ENCODE peak calls at places on chromosomes 13 and 19, in five cellular contexts. Y is PC-9, O is kidney epithelial cell, D is astrocyte of the spinal cord, K is adrenal gland. Q is an unnamed sample.

GRCh38 chr19:42242071-42242511 is 311 bp downstream of the GSK3A start:
- DNase-seq in O (no peak), D (no peak), Y (no peak), K (no peak), Q (no peak)

GRCh38 chr19:29668746-29669609 is 3.7 kb downstream of the PLEKHF1 start:
- DNase-seq in Y (no peak), K (no peak), O (no peak), D (no peak), Q (no peak)

GRCh38 chr19:45150731-45151725 is 9.8 kb downstream of the NKPD1 start:
- DNase-seq in D (no peak), K (no peak), O (no peak), Y (peak), Q (no peak)

GRCh38 chr19:57748029-57748428 is 1.4 kb downstream of the ZNF776 start:
- DNase-seq in O (no peak), D (no peak), K (no peak), Y (no peak), Q (no peak)

GRCh38 chr13:100530645-100531044 is 57.9 kb downstream of the GGACT start:
- DNase-seq in D (no peak), Y (no peak), O (no peak), K (no peak), Q (no peak)

GRCh38 chr13:101915333-101915732 is 462.9 kb downstream of the ITGBL1 start:
- DNase-seq in Y (peak), O (no peak), K (no peak), D (no peak), Q (no peak)

GRCh38 chr13:97798171-97798821 is 155.2 kb upstream of the IPO5 start:
- DNase-seq in D (no peak), K (no peak), Y (peak), O (no peak), Q (no peak)

GRCh38 chr13:101080616-101081015 is 335.7 kb downstream of the NALCN start:
- DNase-seq in O (no peak), K (no peak), Y (no peak), D (no peak), Q (no peak)

GRCh38 chr13:23531446-23531845 is 38.8 kb upstream of the TNFRSF19 start:
- DNase-seq in Y (no peak), D (no peak), O (no peak), K (no peak), Q (no peak)

GRCh38 chr13:20090349-20090748 is 70.5 kb downstream of the GJA3 start:
- DNase-seq in D (no peak), K (no peak), O (no peak), Y (no peak), Q (no peak)

GRCh38 chr13:81987159-81987558 is 1646.2 kb upstream of the SPRY2 start:
- DNase-seq in Y (no peak), K (no peak), D (no peak), O (no peak), Q (no peak)

GRCh38 chr19:8988204-8988603 is 22.0 kb downstream of the MUC16 start:
- DNase-seq in D (no peak), O (no peak), K (no peak), Y (peak), Q (no peak)

GRCh38 chr13:59337070-59337469 is 826.7 kb downstream of the DIAPH3 start:
- DNase-seq in Y (no peak), D (no peak), O (no peak), K (no peak), Q (no peak)

GRCh38 chr13:51769455-51770127 is 34.4 kb downstream of the DHRS12 start:
- DNase-seq in K (no peak), Y (no peak), O (no peak), D (no peak), Q (no peak)

GRCh38 chr19:41997121-41997850 is 3.3 kb upstream of the ATP1A3 start:
- DNase-seq in K (peak), Y (no peak), O (no peak), D (peak), Q (peak)

GRCh38 chr19:17184381-17184841 is 30.7 kb upstream of the USE1 start:
- DNase-seq in D (no peak), K (no peak), O (no peak), Y (no peak), Q (no peak)

GRCh38 chr13:106882222-106882621 is 314.3 kb upstream of the ARGLU1 start:
- DNase-seq in D (no peak), Y (no peak), O (no peak), K (no peak), Q (no peak)

GRCh38 chr13:97627566-97627965 is 193.6 kb downstream of the RAP2A start:
- DNase-seq in K (peak), D (peak), Y (no peak), O (peak), Q (peak)

GRCh38 chr19:17794731-17795494 is at the start of gene B3GNT3:
- DNase-seq in K (no peak), Y (peak), D (no peak), O (no peak), Q (peak)

GRCh38 chr19:30719991-30720329 is 347.8 kb downstream of the ZNF536 start:
- DNase-seq in O (no peak), D (no peak), Y (no peak), K (peak), Q (no peak)

GRCh38 chr19:1729568-1729925 is 23.8 kb upstream of the ONECUT3 start:
- DNase-seq in Y (no peak), D (no peak), K (no peak), O (no peak), Q (no peak)

GRCh38 chr13:25478186-25478585 is 106.4 kb downstream of the ATP8A2 start:
- DNase-seq in Y (no peak), D (no peak), O (no peak), K (no peak), Q (no peak)

GRCh38 chr19:42272989-42273406 is 3.9 kb downstream of the CIC start:
- DNase-seq in Y (no peak), K (no peak), O (no peak), D (no peak), Q (no peak)

GRCh38 chr19:4694211-4694987 is 24.3 kb upstream of the MYDGF start:
- DNase-seq in K (peak), Y (peak), D (peak), O (peak), Q (no peak)

GRCh38 chr13:59643906-59644626 is 519.7 kb downstream of the DIAPH3 start:
- DNase-seq in Y (no peak), O (peak), K (no peak), D (no peak), Q (no peak)

GRCh38 chr19:23795462-23795861 is 36.8 kb upstream of the ZNF681 start:
- DNase-seq in D (no peak), Y (no peak), K (no peak), O (no peak), Q (no peak)

GRCh38 chr13:108964601-108965000 is 335.2 kb downstream of the MYO16 start:
- DNase-seq in K (no peak), Y (no peak), O (no peak), D (no peak), Q (no peak)

GRCh38 chr13:46071590-46072249 is 19.2 kb upstream of the ZC3H13 start:
- DNase-seq in O (no peak), K (no peak), D (no peak), Y (no peak), Q (no peak)

GRCh38 chr19:45670670-45671453 is 2.8 kb downstream of the GIPR start:
- DNase-seq in O (no peak), Y (peak), D (peak), K (peak), Q (peak)

GRCh38 chr13:80562423-80562822 is 221.5 kb upstream of the SPRY2 start:
- DNase-seq in O (no peak), K (no peak), D (no peak), Y (no peak), Q (no peak)

DNA sequence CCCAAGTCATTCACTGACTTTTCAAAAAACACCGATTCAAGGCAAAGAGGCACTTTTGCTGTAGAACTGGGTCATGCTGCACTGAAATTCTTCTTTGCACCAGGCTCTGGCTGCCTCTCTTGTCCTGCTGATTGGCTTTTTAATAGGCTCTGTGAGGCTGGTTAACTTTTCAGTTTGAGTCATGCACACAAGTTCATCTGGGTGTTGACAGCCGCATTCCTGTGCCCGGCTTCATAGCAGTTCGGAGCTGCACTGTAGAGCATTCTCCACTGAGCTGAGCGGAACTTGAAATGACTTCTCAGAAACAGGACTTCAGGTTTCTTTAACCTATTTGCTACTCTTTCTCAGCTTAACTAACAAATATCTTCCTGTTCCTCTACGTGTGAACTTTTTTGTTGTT is 978.3 kb downstream of the UQCRFS1 start:
- DNase-seq in Y (no peak), O (peak), D (no peak), K (no peak), Q (no peak)
- TF ChIP-seq CTCF in Y (no peak), O (no peak), D (no peak), K (no peak), Q (no peak)

GRCh38 chr19:50858896-50859295 is 4.2 kb downstream of the KLK3 start:
- DNase-seq in Y (no peak), K (no peak), O (no peak), D (no peak), Q (no peak)

GRCh38 chr19:50857366-50857765 is 2.7 kb downstream of the KLK3 start:
- DNase-seq in O (no peak), D (no peak), K (no peak), Y (no peak), Q (no peak)

GRCh38 chr19:50861496-50862286 is 7.0 kb downstream of the KLK3 start:
- DNase-seq in D (no peak), K (no peak), O (no peak), Y (no peak), Q (no peak)

GRCh38 chr19:50861025-50861424 is 6.3 kb downstream of the KLK3 start:
- DNase-seq in O (no peak), D (no peak), K (peak), Y (no peak), Q (no peak)

DNA sequence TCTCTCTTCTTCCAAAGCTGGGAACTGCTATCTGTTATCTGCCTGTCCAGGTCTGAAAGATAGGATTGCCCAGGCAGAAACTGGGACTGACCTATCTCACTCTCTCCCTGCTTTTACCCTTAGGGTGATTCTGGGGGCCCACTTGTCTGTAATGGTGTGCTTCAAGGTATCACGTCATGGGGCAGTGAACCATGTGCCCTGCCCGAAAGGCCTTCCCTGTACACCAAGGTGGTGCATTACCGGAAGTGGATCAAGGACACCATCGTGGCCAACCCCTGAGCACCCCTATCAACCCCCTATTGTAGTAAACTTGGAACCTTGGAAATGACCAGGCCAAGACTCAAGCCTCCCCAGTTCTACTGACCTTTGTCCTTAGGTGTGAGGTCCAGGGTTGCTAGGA is 5.1 kb downstream of the KLK3 start:
- DNase-seq in K (no peak), D (no peak), Y (no peak), O (no peak), Q (no peak)
- TF ChIP-seq CTCF in K (no peak), D (no peak), Y (no peak), O (no peak), Q (no peak)

DNA sequence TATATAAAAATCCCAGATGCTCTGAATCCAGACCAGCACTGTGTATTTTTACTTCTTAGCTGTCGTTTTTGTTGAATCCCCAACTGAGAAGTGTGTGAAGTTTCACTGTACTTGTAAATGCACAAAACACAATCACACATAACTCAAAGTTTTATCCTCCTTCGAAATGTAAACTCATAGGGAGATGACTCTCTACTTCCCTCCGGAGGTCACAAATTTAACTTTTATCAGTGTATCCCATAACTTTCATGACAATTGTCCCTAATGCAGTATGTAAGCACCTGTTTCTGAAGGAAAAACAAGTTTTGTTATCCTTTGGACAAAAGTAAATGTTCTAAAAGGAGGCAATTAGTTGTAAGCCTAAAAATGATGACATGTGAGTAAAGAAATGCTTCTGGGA is 665.0 kb upstream of the SLITRK6 start:
- DNase-seq in D (peak), K (no peak), Y (no peak), O (no peak), Q (no peak)
- TF ChIP-seq CTCF in D (peak), K (no peak), Y (peak), O (peak), Q (peak)

GRCh38 chr13:114226699-114227323 is 7.9 kb upstream of the CDC16 start:
- DNase-seq in O (peak), D (peak), K (peak), Y (peak), Q (peak)
- TF ChIP-seq CTCF in O (peak), D (peak), K (peak), Y (peak), Q (peak)

DNA sequence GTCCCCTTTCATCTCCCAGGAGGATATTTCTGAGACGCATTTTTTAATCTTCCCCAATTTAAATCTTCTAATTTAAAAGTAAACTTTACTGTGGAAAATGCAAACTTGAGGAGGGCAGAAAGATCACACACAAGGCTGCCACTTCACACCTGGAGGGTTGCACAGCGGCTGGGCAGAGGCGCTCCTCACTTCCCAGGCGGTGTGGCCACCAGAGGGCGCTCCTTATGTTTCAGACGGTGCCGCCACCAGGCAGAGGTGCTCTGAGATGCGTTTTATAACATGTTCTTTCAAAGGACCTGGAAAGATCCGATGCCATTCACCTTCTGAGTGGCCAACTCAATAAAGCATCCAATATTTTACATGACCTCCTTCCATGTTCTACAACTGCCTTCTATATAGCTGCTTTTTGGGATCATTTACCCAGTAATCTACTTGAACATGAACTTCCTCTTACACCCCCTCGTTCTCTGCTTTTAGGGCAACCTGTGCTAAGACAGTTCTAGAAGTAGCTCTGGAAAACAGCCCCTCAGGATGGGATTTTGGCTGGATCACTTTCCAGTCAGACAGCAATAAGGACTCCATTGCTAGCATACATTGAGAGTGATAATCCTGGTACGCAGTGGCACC is 14.8 kb upstream of the MTUS2 start:
- DNase-seq in Y (no peak), D (no peak), K (no peak), O (no peak), Q (peak)
- TF ChIP-seq CTCF in Y (peak), D (peak), K (no peak), O (peak), Q (peak)

DNA sequence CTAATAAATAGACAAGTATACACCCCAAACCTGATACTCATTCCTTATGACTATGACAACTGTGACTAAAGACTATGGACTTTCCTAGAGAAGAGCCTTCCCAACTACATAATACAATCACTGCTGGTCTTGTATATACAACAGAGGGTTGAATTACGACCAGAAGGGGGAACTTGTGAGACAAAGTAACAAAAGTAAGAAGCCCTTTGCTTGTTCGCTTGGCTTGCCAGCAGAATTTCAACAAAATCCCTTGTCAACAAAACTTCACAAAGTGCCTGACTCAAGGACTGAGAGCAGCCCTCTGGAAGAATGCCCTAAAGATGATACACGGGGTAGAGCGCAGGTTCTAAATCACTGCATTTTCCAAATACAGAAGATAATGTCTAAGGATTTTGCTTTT is 99.4 kb downstream of the WASF3 start:
- DNase-seq in D (peak), Y (no peak), O (no peak), K (peak), Q (no peak)
- TF ChIP-seq CTCF in D (peak), Y (no peak), O (peak), K (no peak), Q (no peak)

GRCh38 chr13:33838567-33839131 is 20.7 kb downstream of the RFC3 start:
- DNase-seq in K (peak), Y (no peak), D (no peak), O (no peak), Q (no peak)
- TF ChIP-seq CTCF in K (no peak), Y (no peak), D (no peak), O (no peak), Q (no peak)

Q was measured in glutamatergic neuron.